ENCODE peak calls at places on chromosomes 3 and 15, in seven cellular contexts. G is lower leg skin; H is testis; U is LoVo; S is activated naive CD4-positive, alpha-beta T cell treated with Interleukin-2 at 50 U/mL for 16 hours; O is osteocyte; B is NCI-H2081. L is an unnamed sample.

GRCh38 chr3:72722930-72723726 is 125.1 kb downstream of the SHQ1 start:
- DNase-seq in S (no peak), H (no peak), G (no peak), O (peak; percentile 69), U (no peak), B (no peak), L (peak; percentile 91)

GRCh38 chr3:56917740-56918568 is 116.2 kb upstream of the ARHGEF3 start:
- DNase-seq in U (no peak), B (no peak), H (no peak), O (no peak), G (no peak), S (peak; percentile 72), L (no peak)

GRCh38 chr15:66670698-66671580 is 31.1 kb upstream of the SMAD6 start:
- DNase-seq in S (no peak), H (peak; percentile 60), B (peak; percentile 37), G (no peak), U (peak; percentile 67), O (no peak), L (peak; percentile 74)

GRCh38 chr15:80630981-80631380 is 64.1 kb upstream of the ABHD17C start:
- DNase-seq in B (no peak), O (no peak), S (no peak), U (no peak), H (no peak), G (no peak), L (no peak)

GRCh38 chr3:157255797-157256196 is 95.8 kb upstream of the CCNL1 start:
- DNase-seq in H (no peak), B (no peak), S (no peak), U (no peak), O (no peak), G (no peak), L (no peak)

GRCh38 chr3:38049358-38050126 is 10.5 kb downstream of the DLEC1 start:
- DNase-seq in S (no peak), G (no peak), B (no peak), H (peak; percentile 93), U (no peak), O (no peak), L (no peak)

GRCh38 chr3:62607287-62608029 is 234.1 kb upstream of the FEZF2 start:
- DNase-seq in B (no peak), H (no peak), U (peak; percentile 70), S (no peak), G (no peak), O (no peak), L (peak; percentile 44)

GRCh38 chr15:66763186-66764066 is 61.4 kb downstream of the SMAD6 start:
- DNase-seq in B (no peak), U (peak; percentile 81), G (peak; percentile 41), S (no peak), O (no peak), H (peak; percentile 54), L (peak; percentile 83)

GRCh38 chr3:110521019-110521418 is 550.6 kb upstream of the NECTIN3 start:
- DNase-seq in H (no peak), U (no peak), S (no peak), O (no peak), B (no peak), G (no peak), L (no peak)

GRCh38 chr3:17801131-17801530 is 58.7 kb upstream of the TBC1D5 start:
- DNase-seq in S (no peak), O (no peak), B (no peak), H (no peak), G (no peak), U (no peak), L (no peak)

GRCh38 chr3:78529601-78530000 is 1238.2 kb downstream of the ROBO1 start:
- DNase-seq in U (no peak), B (no peak), O (no peak), H (no peak), G (no peak), S (no peak), L (no peak)

GRCh38 chr3:197750863-197751737 is 1.4 kb downstream of the FYTTD1 start:
- DNase-seq in B (peak; percentile 30), H (peak; percentile 73), O (no peak), S (peak; percentile 44), G (peak; percentile 63), U (no peak), L (peak; percentile 26)

GRCh38 chr3:62873672-62874397 is 1.4 kb downstream of the CADPS start:
- DNase-seq in G (peak; percentile 21), H (peak; percentile 79), U (peak; percentile 20), S (no peak), B (peak; percentile 61), O (no peak), L (no peak)

GRCh38 chr3:150132101-150132749 is 161.5 kb upstream of the PFN2 start:
- DNase-seq in G (no peak), U (no peak), S (no peak), H (no peak), B (no peak), O (no peak), L (no peak)

GRCh38 chr3:13713396-13713795 is 164.5 kb downstream of the FBLN2 start:
- DNase-seq in G (no peak), S (no peak), U (no peak), H (no peak), B (no peak), O (no peak), L (peak; percentile 43)

GRCh38 chr15:92077353-92078080 is 224.0 kb downstream of the SLCO3A1 start:
- DNase-seq in H (peak; percentile 89), S (peak; percentile 73), B (peak; percentile 54), O (no peak), G (peak; percentile 74), U (peak; percentile 75), L (peak; percentile 63)

GRCh38 chr3:16067837-16068471 is 106.5 kb upstream of the GALNT15 start:
- DNase-seq in G (no peak), O (no peak), U (no peak), H (no peak), B (no peak), S (no peak), L (no peak)

GRCh38 chr3:65846936-65847335 is 191.8 kb downstream of the MAGI1 start:
- DNase-seq in G (no peak), S (no peak), U (no peak), B (no peak), O (no peak), H (no peak), L (no peak)

GRCh38 chr3:181727122-181728036 is 15.7 kb downstream of the SOX2 start:
- DNase-seq in H (no peak), B (peak; percentile 86), O (no peak), G (no peak), U (no peak), S (no peak), L (no peak)

GRCh38 chr15:58731756-58732535 is 17.6 kb downstream of the ADAM10 start:
- DNase-seq in B (no peak), G (peak; percentile 51), H (no peak), O (no peak), U (peak; percentile 54), S (no peak), L (no peak)

GRCh38 chr3:8843347-8843746 is 73.9 kb upstream of the OXTR start:
- DNase-seq in B (no peak), U (no peak), O (no peak), G (no peak), S (no peak), H (no peak), L (no peak)

GRCh38 chr3:188527389-188527788 is 373.4 kb downstream of the LPP start:
- DNase-seq in S (no peak), O (no peak), B (no peak), H (no peak), U (no peak), G (no peak), L (no peak)

GRCh38 chr3:72384602-72385001 is 463.6 kb downstream of the SHQ1 start:
- DNase-seq in U (no peak), O (no peak), S (no peak), H (no peak), B (no peak), G (no peak), L (no peak)

GRCh38 chr3:5791558-5791957 is 604.1 kb downstream of the EDEM1 start:
- DNase-seq in S (no peak), O (no peak), B (no peak), G (no peak), U (no peak), H (no peak), L (no peak)